ENCODE peak calls at places on chromosomes 16 and 17, in five cellular contexts. Y is naive thymus-derived CD4-positive, alpha-beta T cell; R is spleen; Z is CD4-positive, CD25-positive, alpha-beta regulatory T cell; J is uterus. W is an unnamed sample.

GRCh38 chr16:27463741-27464662 is 62.0 kb downstream of the IL21R start:
- DNase-seq in R (peak), Z (no peak), Y (peak), J (no peak), W (peak)

GRCh38 chr16:10949424-10949970 is 5.1 kb downstream of the CLEC16A start:
- DNase-seq in R (peak), J (no peak), Z (peak), Y (peak), W (no peak)

GRCh38 chr16:11170696-11171447 is 85.1 kb downstream of the SOCS1 start:
- DNase-seq in J (no peak), Y (no peak), R (no peak), Z (no peak), W (no peak)

GRCh38 chr16:88685156-88686061 is 898 bp downstream of the SNAI3 start:
- DNase-seq in Z (peak), J (no peak), R (peak), Y (peak), W (no peak)

GRCh38 chr16:48053346-48053745 is 102.4 kb downstream of the ABCC12 start:
- DNase-seq in R (no peak), J (no peak), Z (no peak), Y (no peak), W (no peak)

GRCh38 chr17:27535975-27536374 is 79.7 kb downstream of the KSR1 start:
- DNase-seq in Y (no peak), Z (no peak), J (no peak), R (no peak), W (no peak)

GRCh38 chr17:65254166-65254565 is 117.0 kb downstream of the RGS9 start:
- DNase-seq in J (no peak), Y (no peak), R (no peak), Z (no peak), W (no peak)

GRCh38 chr17:76909971-76910760 is 42.0 kb downstream of the MGAT5B start:
- DNase-seq in Y (peak), R (no peak), J (no peak), Z (no peak), W (peak)

GRCh38 chr17:50637829-50638571 is 3.3 kb downstream of the ABCC3 start:
- DNase-seq in R (no peak), Y (no peak), J (no peak), Z (no peak), W (no peak)
- H3K27ac ChIP-seq in R (no peak), Y (no peak), J (no peak), Z (no peak), W (no peak)

DNA sequence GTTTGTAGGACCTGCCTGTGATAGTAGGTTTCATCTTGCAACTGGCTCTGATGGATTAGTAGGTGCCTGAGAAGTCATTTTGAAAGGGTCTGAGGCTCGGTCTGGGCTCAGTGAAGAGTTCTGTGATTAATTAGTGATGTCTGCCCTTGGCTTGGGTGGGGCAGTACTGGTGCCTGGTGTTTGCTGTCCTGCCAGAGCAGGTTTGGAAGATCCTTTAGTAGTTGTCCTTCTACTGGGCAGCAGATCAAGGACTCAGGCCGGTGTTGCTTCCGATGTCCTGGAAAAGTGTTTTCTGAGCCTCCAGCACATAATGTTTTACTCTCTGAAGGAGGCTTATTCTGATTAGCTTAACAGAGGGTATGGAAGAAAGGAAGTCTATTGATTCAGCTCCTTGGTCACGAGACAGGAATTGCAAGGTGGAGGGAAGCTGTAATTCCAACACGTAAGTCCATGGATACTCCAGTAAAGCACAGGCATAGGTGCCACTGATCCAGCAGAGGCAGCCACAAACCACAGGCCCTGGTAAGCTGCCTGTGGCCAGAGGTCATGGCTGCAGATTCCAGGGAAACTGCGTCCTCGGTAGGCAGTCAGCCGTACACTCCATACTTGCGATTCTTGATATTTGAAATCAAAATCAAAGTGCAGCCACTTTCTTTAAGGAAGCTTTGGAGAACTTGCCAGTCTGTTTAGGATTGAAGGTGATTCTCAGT is 18.7 kb downstream of the HLF start:
- DNase-seq in Y (no peak), Z (no peak), R (no peak), J (no peak), W (no peak)
- H3K27ac ChIP-seq in Y (no peak), Z (no peak), R (peak), J (peak), W (peak)

GRCh38 chr17:10072556-10072955 is 125.8 kb downstream of the GAS7 start:
- DNase-seq in Z (no peak), J (peak), R (no peak), Y (no peak), W (no peak)
- H3K27ac ChIP-seq in Z (no peak), J (no peak), R (no peak), Y (no peak), W (no peak)

GRCh38 chr17:43834106-43834505 is 1.2 kb upstream of the MPP3 start:
- DNase-seq in J (no peak), R (no peak), Z (no peak), Y (no peak), W (no peak)

GRCh38 chr17:43831633-43832032 is 1.3 kb downstream of the MPP3 start:
- DNase-seq in R (peak), Z (no peak), Y (no peak), J (no peak), W (no peak)

GRCh38 chr17:43832976-43833829 is at the start of gene MPP3:
- DNase-seq in R (peak), Z (peak), Y (peak), J (peak), W (no peak)

GRCh38 chr17:43830510-43831145 is 2.3 kb downstream of the MPP3 start:
- DNase-seq in R (peak), Z (no peak), Y (no peak), J (no peak), W (no peak)

GRCh38 chr17:43832168-43832975 is 574 bp downstream of the MPP3 start:
- DNase-seq in J (peak), Y (no peak), R (peak), Z (no peak), W (no peak)
- H3K27ac ChIP-seq in J (peak), Y (no peak), R (no peak), Z (no peak), W (no peak)

DNA sequence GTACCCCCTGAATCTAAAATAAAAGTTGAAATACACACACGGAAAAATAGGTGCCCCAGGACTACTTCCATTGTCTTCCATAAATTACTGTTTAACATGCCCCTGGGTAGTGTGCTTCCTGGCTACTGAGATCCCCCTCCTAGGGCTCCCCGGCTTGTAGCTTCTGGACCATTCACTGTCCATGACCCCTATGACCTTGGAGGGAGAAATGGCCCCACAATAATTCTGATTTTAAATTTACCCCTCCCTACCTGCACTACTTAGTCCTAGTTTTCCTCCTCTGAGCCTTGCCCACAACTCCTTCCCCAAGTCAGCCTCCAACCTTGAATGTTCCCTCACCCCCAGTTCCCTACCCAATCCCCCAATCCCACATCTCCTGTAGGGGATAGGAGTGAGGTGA is 9.6 kb upstream of the MSL1 start:
- DNase-seq in Z (no peak), Y (no peak), J (no peak), R (no peak), W (no peak)
- H3K27ac ChIP-seq in Z (peak), Y (peak), J (peak), R (peak), W (peak)

GRCh38 chr17:80951121-80952090 is 40.2 kb upstream of the CHMP6 start:
- DNase-seq in J (peak), Y (no peak), R (peak), Z (no peak), W (no peak)
- H3K27ac ChIP-seq in J (no peak), Y (no peak), R (no peak), Z (no peak), W (no peak)